ENCODE peak calls at places on chromosomes 4 and X, in six cellular contexts. O, B, M, U, L and K are unnamed samples.

GRCh38 chr4:150385606-150386005 is 196.3 kb upstream of the MAB21L2 start:
- DNase-seq in M (no peak), L (peak), B (no peak), U (no peak), O (peak), K (peak)

GRCh38 chr4:147160908-147161513 is 215.3 kb upstream of the TTC29 start:
- DNase-seq in O (peak), L (peak), B (peak), M (no peak), U (peak), K (peak)

GRCh38 chr4:137393043-137393442 is 139.3 kb downstream of the PCDH18 start:
- DNase-seq in B (peak), L (no peak), M (no peak), O (peak), U (peak), K (no peak)

GRCh38 chrX:1249101-1249887 is 19.3 kb upstream of the CSF2RA start:
- DNase-seq in M (no peak), L (peak), U (no peak), O (peak), B (peak), K (no peak)

GRCh38 chr4:147628415-147628814 is 11.2 kb downstream of the TMEM184C start:
- DNase-seq in B (no peak), L (no peak), O (no peak), M (no peak), U (no peak), K (no peak)

GRCh38 chrX:41538707-41539106 is 91.6 kb downstream of the NYX start:
- DNase-seq in O (no peak), U (no peak), L (no peak), M (no peak), B (no peak), K (no peak)

GRCh38 chrX:124211312-124211942 is 121.0 kb upstream of the TEX13D start:
- DNase-seq in L (peak), O (peak), B (no peak), U (peak), M (no peak), K (no peak)

GRCh38 chrX:56745019-56745418 is 16.0 kb downstream of the NBDY start:
- DNase-seq in B (no peak), O (peak), U (no peak), L (peak), M (no peak), K (peak)

GRCh38 chrX:15242899-15243555 is 26.9 kb downstream of the ASB9 start:
- DNase-seq in L (peak), O (peak), B (peak), M (no peak), U (peak), K (peak)

GRCh38 chrX:37348237-37349130 is 680 bp upstream of the PRRG1 start:
- DNase-seq in O (peak), L (no peak), B (no peak), M (no peak), U (no peak), K (no peak)

GRCh38 chrX:24167719-24168472 is 18.4 kb downstream of the ZFX start:
- DNase-seq in U (no peak), O (no peak), B (no peak), M (no peak), L (no peak), K (no peak)

GRCh38 chrX:39162322-39162721 is 361.1 kb downstream of the MID1IP1 start:
- DNase-seq in B (peak), O (no peak), U (no peak), M (no peak), L (no peak), K (no peak)

GRCh38 chrX:54358424-54359211 is 772 bp upstream of the WNK3 start:
- DNase-seq in U (peak), L (no peak), B (peak), M (peak), O (peak), K (no peak)

GRCh38 chr4:131302108-131302507 is 1847.0 kb upstream of the PCDH10 start:
- DNase-seq in L (no peak), B (no peak), U (no peak), O (no peak), M (no peak), K (no peak)

GRCh38 chrX:71650333-71650969 is 16.9 kb upstream of the LOC101059915 start:
- DNase-seq in U (no peak), B (no peak), L (no peak), M (no peak), O (no peak), K (no peak)

GRCh38 chrX:101219840-101220191 is 230 bp downstream of the DRP2 start:
- DNase-seq in O (peak), B (peak), L (peak), U (peak), M (no peak), K (no peak)

GRCh38 chrX:115970718-115971117 is 199.8 kb upstream of the AGTR2 start:
- DNase-seq in O (no peak), U (no peak), B (no peak), M (no peak), L (no peak), K (no peak)

GRCh38 chr4:177128306-177128705 is 181.4 kb upstream of the NEIL3 start:
- DNase-seq in M (no peak), L (peak), U (no peak), B (no peak), O (peak), K (no peak)

GRCh38 chr4:1285151-1285789 is 4.4 kb upstream of the MAEA start:
- DNase-seq in L (no peak), O (no peak), U (no peak), M (no peak), B (no peak), K (no peak)

GRCh38 chrX:48910926-48911406 is 480 bp downstream of the SLC35A2 start:
- DNase-seq in U (no peak), L (no peak), M (no peak), O (peak), B (no peak), K (no peak)

GRCh38 chr4:140349816-140350215 is 23.6 kb upstream of the SCOC start:
- DNase-seq in B (no peak), M (no peak), L (no peak), O (no peak), U (no peak), K (no peak)

DNA sequence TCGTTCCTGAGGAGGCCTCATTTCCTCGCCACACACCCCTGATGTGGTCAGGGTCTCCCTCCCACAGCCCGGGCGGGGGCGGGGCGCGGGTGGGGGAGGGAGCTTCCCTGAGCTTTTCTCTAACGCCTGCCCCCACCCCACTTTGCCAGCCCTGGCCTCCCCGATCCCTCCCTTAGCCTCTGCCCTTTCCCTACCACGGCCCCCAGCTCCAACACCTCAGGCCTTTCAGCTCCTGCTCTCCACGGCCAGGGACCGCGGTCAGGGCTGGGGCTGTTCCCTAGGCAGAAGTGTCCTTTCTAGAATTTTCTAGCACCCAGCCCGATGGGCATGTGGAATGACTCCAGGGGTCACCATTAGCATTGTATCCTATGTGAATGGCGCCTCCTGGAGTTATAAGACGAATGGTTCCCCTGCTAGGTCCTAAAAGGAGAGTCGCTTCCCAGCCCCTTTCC is 201.3 kb upstream of the BCOR start:
- DNase-seq in O (peak), B (peak), L (no peak), U (peak), M (no peak), K (no peak)
- TF ChIP-seq CTCF in O (peak), B (peak), L (peak), U (peak), M (no peak), K (peak)

GRCh38 chrX:2610246-2611170 is 80.6 kb upstream of the CD99 start:
- DNase-seq in L (no peak), O (no peak), B (no peak), U (no peak), M (no peak), K (no peak)

GRCh38 chrX:2608638-2609430 is 82.3 kb upstream of the CD99 start:
- DNase-seq in L (peak), O (peak), U (peak), B (peak), M (peak), K (peak)

GRCh38 chrX:2607113-2607512 is 84.0 kb upstream of the CD99 start:
- DNase-seq in U (no peak), B (no peak), M (no peak), L (no peak), O (no peak), K (no peak)

GRCh38 chrX:2614911-2615310 is 76.2 kb upstream of the CD99 start:
- DNase-seq in B (no peak), M (no peak), U (no peak), L (peak), O (peak), K (peak)

DNA sequence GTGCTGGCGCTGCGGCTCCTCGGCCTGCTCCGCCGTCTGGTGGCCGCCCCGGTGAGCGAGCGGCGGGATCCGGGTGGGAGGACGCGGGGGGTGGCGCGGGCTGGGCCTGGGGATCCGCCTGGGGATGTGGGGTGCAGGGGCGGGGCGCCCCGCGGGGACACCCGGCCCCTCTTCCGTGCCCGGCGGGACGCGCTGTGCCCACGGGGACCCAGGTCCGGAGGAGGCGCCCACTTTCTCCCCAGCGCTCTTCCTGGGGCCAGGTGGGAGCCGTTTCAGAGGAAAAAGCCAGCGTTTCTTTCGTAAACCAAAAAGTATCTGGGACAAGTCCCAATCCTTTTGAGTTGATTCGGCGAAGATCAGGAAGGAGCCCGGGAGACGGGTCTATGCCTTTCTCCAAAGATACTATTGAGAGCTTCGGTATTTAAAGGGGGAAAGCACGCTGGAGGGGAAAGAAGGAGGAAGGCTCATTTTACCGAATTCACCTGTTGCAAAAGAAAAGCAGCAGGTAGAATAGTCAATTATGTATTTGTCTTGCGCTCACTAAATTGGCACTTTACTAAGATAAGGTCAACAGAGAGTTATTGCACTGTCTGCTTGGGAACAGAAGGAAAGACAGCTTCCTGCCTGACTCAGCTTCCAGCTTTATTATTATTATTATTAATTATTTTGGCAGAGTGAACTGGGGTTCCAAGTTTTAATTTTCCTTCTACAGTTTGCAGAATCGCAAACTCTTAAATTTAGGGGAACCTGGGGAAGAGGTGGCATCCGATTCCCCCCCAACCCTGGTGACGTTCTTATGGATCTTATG is 81.5 kb upstream of the CD99 start:
- DNase-seq in M (no peak), O (peak), L (no peak), B (no peak), U (no peak), K (no peak)
- TF ChIP-seq CTCF in M (peak), O (no peak), L (peak), B (no peak), U (peak), K (no peak)

GRCh38 chrX:9885150-9885549 is 82.0 kb upstream of the CLDN34 start:
- DNase-seq in U (peak), L (no peak), O (peak), M (no peak), B (peak), K (no peak)

GRCh38 chrX:9884031-9884779 is 83.0 kb upstream of the CLDN34 start:
- DNase-seq in B (no peak), O (no peak), U (no peak), M (no peak), L (no peak), K (no peak)

GRCh38 chrX:9880237-9880636 is 86.9 kb upstream of the CLDN34 start:
- DNase-seq in B (no peak), U (no peak), L (no peak), O (no peak), M (no peak), K (no peak)

GRCh38 chrX:9880912-9881311 is 86.2 kb upstream of the CLDN34 start:
- DNase-seq in B (no peak), O (no peak), M (no peak), U (no peak), L (no peak), K (no peak)

GRCh38 chrX:9882669-9883446 is 84.3 kb upstream of the CLDN34 start:
- DNase-seq in L (no peak), M (no peak), B (no peak), O (peak), U (no peak), K (no peak)
- TF ChIP-seq CTCF in L (no peak), M (no peak), B (no peak), O (no peak), U (no peak), K (no peak)

GRCh38 chr4:121016630-121017029 is 55.7 kb downstream of the NDNF start:
- DNase-seq in B (no peak), O (no peak), U (no peak), L (no peak), M (no peak), K (no peak)
- TF ChIP-seq CTCF in B (no peak), O (no peak), U (no peak), L (no peak), M (no peak), K (no peak)

GRCh38 chr4:15955670-15956069 is 7.3 kb downstream of the FGFBP2 start:
- DNase-seq in O (peak), U (no peak), L (peak), B (no peak), M (no peak), K (no peak)
- TF ChIP-seq CTCF in O (peak), U (peak), L (no peak), B (no peak), M (no peak), K (peak)

GRCh38 chr4:72951147-72951546 is 118.4 kb downstream of the COX18 start:
- DNase-seq in O (no peak), U (no peak), M (no peak), L (no peak), B (no peak), K (no peak)
- TF ChIP-seq CTCF in O (peak), U (peak), M (peak), L (peak), B (no peak), K (peak)

GRCh38 chr4:110586137-110586850 is 36.6 kb downstream of the PITX2 start:
- DNase-seq in U (peak), L (peak), O (peak), B (no peak), M (no peak), K (peak)
- TF ChIP-seq CTCF in U (peak), L (peak), O (peak), B (peak), M (peak), K (peak)

GRCh38 chr4:139028191-139028661 is 12.6 kb downstream of the NOCT start:
- DNase-seq in B (no peak), L (no peak), M (no peak), U (no peak), O (no peak), K (no peak)
- TF ChIP-seq CTCF in B (no peak), L (no peak), M (no peak), U (no peak), O (no peak), K (no peak)